ENCODE peak calls at places on chromosomes 13 and 19, in ten cellular contexts. G is stimulated activated CD8-positive, alpha-beta memory T cell treated with anti-CD3 and anti-CD28 coated beads, Interleukin-15, amount 100 ng/mL, for 1 hour; A is heart right ventricle; Y is RWPE1; S is ACHN; R is substantia nigra; I is HL-60; K is ovary; X is thyroid gland; M is NCI-H69. V is an unnamed sample.

GRCh38 chr13:108549989-108550388 is 79.4 kb upstream of the MYO16 start:
- DNase-seq in S (no peak), M (no peak), A (no peak), X (no peak), G (no peak), I (no peak), R (no peak), Y (no peak), K (no peak), V (no peak)

GRCh38 chr13:27266937-27267336 is 3.7 kb upstream of the RASL11A start:
- DNase-seq in R (no peak), Y (no peak), G (no peak), K (no peak), M (no peak), I (no peak), A (no peak), X (no peak), S (no peak), V (no peak)

GRCh38 chr13:44523176-44524017 is 52.7 kb downstream of the TSC22D1 start:
- DNase-seq in S (peak), Y (peak), A (no peak), X (no peak), I (no peak), R (no peak), G (no peak), M (no peak), K (no peak), V (no peak)

GRCh38 chr19:16447015-16447384 is 24.8 kb downstream of the EPS15L1 start:
- DNase-seq in K (peak), Y (peak), S (peak), M (no peak), X (peak), A (peak), G (no peak), I (peak), R (no peak), V (peak)

GRCh38 chr19:47225746-47226425 is 5.1 kb downstream of the BBC3 start:
- DNase-seq in I (peak), Y (peak), R (peak), G (peak), S (peak), X (peak), M (peak), A (peak), K (peak), V (peak)

GRCh38 chr13:26529441-26529840 is 28.0 kb upstream of the WASF3 start:
- DNase-seq in X (peak), K (peak), G (no peak), M (no peak), A (peak), Y (peak), I (no peak), R (no peak), S (peak), V (no peak)

GRCh38 chr13:110127986-110128511 is 178.9 kb downstream of the COL4A1 start:
- DNase-seq in K (no peak), Y (peak), A (no peak), S (peak), G (no peak), I (no peak), R (no peak), M (no peak), X (no peak), V (no peak)

GRCh38 chr19:19490247-19490968 is 24.9 kb downstream of the TSSK6 start:
- DNase-seq in M (peak), X (peak), K (peak), Y (peak), S (peak), G (peak), A (peak), I (peak), R (peak), V (peak)

GRCh38 chr13:110024646-110024980 is 238.2 kb upstream of the IRS2 start:
- DNase-seq in G (no peak), X (no peak), M (no peak), I (no peak), Y (no peak), S (no peak), R (no peak), K (no peak), A (no peak), V (no peak)

GRCh38 chr19:21463449-21464105 is 41.8 kb upstream of the ZNF429 start:
- DNase-seq in Y (peak), K (peak), M (no peak), R (no peak), A (peak), G (no peak), I (no peak), X (peak), S (no peak), V (no peak)

GRCh38 chr19:36041831-36042230 is 9.2 kb upstream of the CLIP3 start:
- DNase-seq in K (no peak), A (no peak), Y (peak), I (peak), R (no peak), G (no peak), M (no peak), S (peak), X (peak), V (no peak)

GRCh38 chr19:1513492-1514294 is 874 bp upstream of the ADAMTSL5 start:
- DNase-seq in A (no peak), Y (peak), S (peak), M (peak), I (peak), K (no peak), X (no peak), G (no peak), R (no peak), V (no peak)

GRCh38 chr13:76829572-76830327 is 56.5 kb downstream of the KCTD12 start:
- DNase-seq in R (no peak), K (peak), Y (no peak), M (no peak), I (no peak), G (no peak), A (peak), X (no peak), S (no peak), V (no peak)

GRCh38 chr13:29541400-29541799 is 54.1 kb downstream of the SLC7A1 start:
- DNase-seq in S (no peak), M (no peak), G (no peak), R (no peak), X (no peak), I (no peak), Y (no peak), A (no peak), K (no peak), V (no peak)

GRCh38 chr13:84867246-84867645 is 932.0 kb downstream of the SLITRK6 start:
- DNase-seq in R (no peak), S (no peak), A (no peak), X (no peak), Y (no peak), G (no peak), M (peak), K (no peak), I (no peak), V (no peak)